ENCODE peak calls at places on chromosomes 16 and 17, in eight cellular contexts. J, Z, G, P, Y, W, L and H are unnamed samples.
A peak's percentile ranks its signal among the peaks of the same experiment; 100 is the strongest.

GRCh38 chr17:4969551-4970231 is 2.1 kb upstream of the SPAG7 start:
- DNase-seq in J (no peak), Z (peak; percentile 54), G (no peak), P (no peak), Y (peak; percentile 52), W (no peak), L (no peak), H (no peak)

GRCh38 chr17:4583796-4584124 is 569 bp upstream of the SMTNL2 start:
- DNase-seq in J (peak; percentile 45), Z (peak; percentile 63), G (no peak), P (no peak), Y (no peak), W (no peak), L (no peak), H (no peak)

GRCh38 chr16:31528726-31529397 is 1.2 kb downstream of the AHSP start:
- DNase-seq in J (no peak), Z (peak; percentile 91), G (peak; percentile 52), P (no peak), Y (no peak), W (peak; percentile 13), L (no peak), H (no peak)

GRCh38 chr16:16877061-16877460 is 498.1 kb downstream of the NPIPA7 start:
- DNase-seq in J (no peak), Z (no peak), G (no peak), P (no peak), Y (no peak), W (no peak), L (no peak), H (no peak)

GRCh38 chr16:46974352-46974751 is 878 bp upstream of the DNAJA2 start:
- DNase-seq in J (peak; percentile 45), Z (peak; percentile 37), G (no peak), P (no peak), Y (peak; percentile 23), W (no peak), L (no peak), H (no peak)

GRCh38 chr16:1094601-1095449 is 1.2 kb downstream of the C1QTNF8 start:
- DNase-seq in J (no peak), Z (no peak), G (no peak), P (no peak), Y (no peak), W (no peak), L (no peak), H (no peak)

GRCh38 chr16:5024632-5025031 is 9.1 kb downstream of the NAGPA start:
- DNase-seq in J (peak; percentile 41), Z (peak; percentile 60), G (no peak), P (no peak), Y (no peak), W (no peak), L (no peak), H (no peak)

GRCh38 chr16:81004646-81005353 is 1.9 kb downstream of the CMC2 start:
- DNase-seq in J (peak; percentile 38), Z (peak; percentile 86), G (peak; percentile 50), P (no peak), Y (no peak), W (peak; percentile 49), L (no peak), H (no peak)

GRCh38 chr16:85202631-85203461 is 90.6 kb upstream of the CIBAR2 start:
- DNase-seq in J (no peak), Z (no peak), G (peak; percentile 83), P (peak; percentile 87), Y (no peak), W (peak; percentile 67), L (no peak), H (no peak)

GRCh38 chr16:71900336-71900735 is 5.0 kb downstream of the IST1 start:
- DNase-seq in J (no peak), Z (no peak), G (no peak), P (no peak), Y (no peak), W (no peak), L (peak; percentile 7), H (no peak)

GRCh38 chr17:33819539-33819938 is 435.5 kb upstream of the CCL2 start:
- DNase-seq in J (no peak), Z (no peak), G (no peak), P (no peak), Y (no peak), W (no peak), L (no peak), H (no peak)

GRCh38 chr17:5584971-5585794 is 874 bp upstream of the NLRP1 start:
- DNase-seq in J (no peak), Z (peak; percentile 89), G (no peak), P (no peak), Y (no peak), W (peak; percentile 52), L (peak; percentile 40), H (no peak)

GRCh38 chr17:16915752-16916556 is 56.0 kb downstream of the TNFRSF13B start:
- DNase-seq in J (peak; percentile 60), Z (peak; percentile 65), G (no peak), P (peak; percentile 71), Y (peak; percentile 20), W (peak; percentile 45), L (no peak), H (no peak)

GRCh38 chr17:17119106-17119505 is 76.8 kb downstream of the MPRIP start:
- DNase-seq in J (no peak), Z (no peak), G (no peak), P (no peak), Y (no peak), W (no peak), L (no peak), H (no peak)

GRCh38 chr17:40022961-40023541 is 7.8 kb downstream of the CSF3 start:
- DNase-seq in J (no peak), Z (no peak), G (no peak), P (no peak), Y (no peak), W (no peak), L (no peak), H (no peak)

GRCh38 chr17:1180958-1181768 is 1.4 kb upstream of the ABR start:
- DNase-seq in J (peak; percentile 88), Z (no peak), G (no peak), P (no peak), Y (no peak), W (no peak), L (no peak), H (no peak)

GRCh38 chr17:73640691-73641090 is 3.6 kb downstream of the SDK2 start:
- DNase-seq in J (no peak), Z (no peak), G (no peak), P (no peak), Y (no peak), W (no peak), L (no peak), H (no peak)

GRCh38 chr17:57566724-57567123 is 178.4 kb downstream of the CCDC182 start:
- DNase-seq in J (no peak), Z (no peak), G (no peak), P (no peak), Y (no peak), W (no peak), L (no peak), H (no peak)

GRCh38 chr17:77437747-77438146 is 297.0 kb downstream of the SEC14L1 start:
- DNase-seq in J (no peak), Z (no peak), G (no peak), P (no peak), Y (no peak), W (no peak), L (no peak), H (no peak)